ENCODE peak calls at places on chromosomes 6 and 20, in eight cellular contexts. A, W, X, G, E, S, L and O are unnamed samples.

GRCh38 chr6:112626468-112627082 is 279.4 kb downstream of the RFPL4B start:
- DNase-seq in A (peak), W (peak), X (no peak), G (no peak), E (no peak), S (no peak), L (no peak), O (peak)

GRCh38 chr20:38700926-38701325 is 23.4 kb upstream of the SLC32A1 start:
- DNase-seq in A (no peak), W (no peak), X (no peak), G (no peak), E (no peak), S (no peak), L (no peak), O (no peak)

GRCh38 chr6:109237082-109237985 is 142.0 kb downstream of the CEP57L1 start:
- DNase-seq in A (no peak), W (no peak), X (no peak), G (no peak), E (no peak), S (peak), L (no peak), O (no peak)

GRCh38 chr6:139253656-139254055 is 38.1 kb downstream of the TXLNB start:
- DNase-seq in A (no peak), W (no peak), X (no peak), G (no peak), E (no peak), S (no peak), L (no peak), O (no peak)

GRCh38 chr20:15220009-15220656 is 882.7 kb upstream of the FLRT3 start:
- DNase-seq in A (no peak), W (no peak), X (no peak), G (no peak), E (peak), S (no peak), L (no peak), O (no peak)

GRCh38 chr6:35047265-35048011 is 93.7 kb downstream of the TCP11 start:
- DNase-seq in A (no peak), W (peak), X (no peak), G (no peak), E (no peak), S (no peak), L (no peak), O (no peak)

GRCh38 chr20:62914970-62915457 is 11.3 kb downstream of the DIDO1 start:
- DNase-seq in A (no peak), W (peak), X (peak), G (no peak), E (no peak), S (peak), L (no peak), O (no peak)

GRCh38 chr20:25750765-25751696 is 54.4 kb upstream of the ZNF337 start:
- DNase-seq in A (peak), W (peak), X (no peak), G (peak), E (no peak), S (no peak), L (peak), O (no peak)

GRCh38 chr20:63738687-63739128 is 868 bp upstream of the SLC2A4RG start:
- DNase-seq in A (peak), W (peak), X (no peak), G (no peak), E (no peak), S (no peak), L (peak), O (no peak)

GRCh38 chr6:134757911-134758361 is 192.0 kb downstream of the ALDH8A1 start:
- DNase-seq in A (no peak), W (no peak), X (no peak), G (no peak), E (no peak), S (no peak), L (no peak), O (no peak)

GRCh38 chr20:21607971-21608735 is 94.3 kb upstream of the NKX2-2 start:
- DNase-seq in A (no peak), W (no peak), X (no peak), G (no peak), E (no peak), S (no peak), L (no peak), O (no peak)

GRCh38 chr20:63363981-63364536 is 2.9 kb upstream of the CHRNA4 start:
- DNase-seq in A (no peak), W (no peak), X (no peak), G (no peak), E (no peak), S (no peak), L (no peak), O (no peak)